ENCODE peak calls at places on chromosomes 1 and 21, in six cellular contexts. C is sigmoid colon; P is breast epithelium; F is CD8-positive, alpha-beta T cell; K is lower lobe of right lung; N is IMR-90. O is an unnamed sample.

GRCh38 chr1:232767381-232768074 is 37.7 kb upstream of the MAP10 start:
- DNase-seq in C (peak; percentile 89), P (peak; percentile 74), F (no peak), K (peak; percentile 49), N (peak; percentile 74), O (no peak)

GRCh38 chr1:203581841-203582240 is 44.8 kb upstream of the ATP2B4 start:
- DNase-seq in C (no peak), P (no peak), F (no peak), K (no peak), N (no peak), O (no peak)

GRCh38 chr21:20265704-20266368 is 732.4 kb upstream of the NCAM2 start:
- DNase-seq in C (no peak), P (no peak), F (no peak), K (no peak), N (no peak), O (no peak)

GRCh38 chr1:94920061-94920460 is 6.8 kb downstream of the CNN3 start:
- DNase-seq in C (no peak), P (no peak), F (no peak), K (no peak), N (no peak), O (no peak)

GRCh38 chr1:112298558-112298957 is 97.5 kb upstream of the CTTNBP2NL start:
- DNase-seq in C (no peak), P (peak; percentile 19), F (no peak), K (peak; percentile 62), N (peak; percentile 42), O (no peak)

GRCh38 chr1:1304331-1305299 is 3.1 kb downstream of the ACAP3 start:
- DNase-seq in C (peak; percentile 96), P (peak; percentile 77), F (no peak), K (peak; percentile 69), N (peak; percentile 84), O (no peak)

GRCh38 chr21:46110499-46111192 is 12.7 kb downstream of the COL6A2 start:
- DNase-seq in C (peak; percentile 95), P (peak; percentile 32), F (no peak), K (peak; percentile 59), N (no peak), O (no peak)

GRCh38 chr1:7541629-7542028 is 229.5 kb upstream of the VAMP3 start:
- DNase-seq in C (no peak), P (no peak), F (no peak), K (peak; percentile 30), N (peak; percentile 94), O (no peak)

GRCh38 chr1:224704409-224704735 is 88.3 kb downstream of the CNIH3 start:
- DNase-seq in C (no peak), P (no peak), F (no peak), K (no peak), N (no peak), O (no peak)

GRCh38 chr1:25031601-25031965 is 101.5 kb upstream of the RUNX3 start:
- DNase-seq in C (no peak), P (no peak), F (no peak), K (no peak), N (no peak), O (no peak)

GRCh38 chr1:109509176-109510134 is at the start of gene AMIGO1:
- DNase-seq in C (peak; percentile 80), P (no peak), F (peak; percentile 55), K (peak; percentile 77), N (peak; percentile 43), O (peak; percentile 42)

GRCh38 chr1:206583461-206584264 is 28.6 kb downstream of the EIF2D start:
- DNase-seq in C (peak; percentile 79), P (peak; percentile 64), F (peak; percentile 76), K (peak; percentile 81), N (peak; percentile 65), O (peak; percentile 85)

GRCh38 chr1:208445710-208446702 is 201.8 kb upstream of the PLXNA2 start:
- DNase-seq in C (no peak), P (no peak), F (no peak), K (no peak), N (no peak), O (no peak)

GRCh38 chr1:201405484-201405831 is 6.3 kb upstream of the LAD1 start:
- DNase-seq in C (no peak), P (no peak), F (no peak), K (peak; percentile 81), N (no peak), O (no peak)

GRCh38 chr1:178653091-178653490 is 72.0 kb upstream of the RALGPS2 start:
- DNase-seq in C (no peak), P (no peak), F (no peak), K (no peak), N (peak; percentile 49), O (no peak)

GRCh38 chr1:5620997-5621396 is 371.2 kb downstream of the NPHP4 start:
- DNase-seq in C (no peak), P (no peak), F (no peak), K (no peak), N (no peak), O (no peak)

GRCh38 chr1:150551049-150551783 is 2.0 kb downstream of the ADAMTSL4 start:
- DNase-seq in C (peak; percentile 77), P (no peak), F (no peak), K (no peak), N (no peak), O (no peak)

DNA sequence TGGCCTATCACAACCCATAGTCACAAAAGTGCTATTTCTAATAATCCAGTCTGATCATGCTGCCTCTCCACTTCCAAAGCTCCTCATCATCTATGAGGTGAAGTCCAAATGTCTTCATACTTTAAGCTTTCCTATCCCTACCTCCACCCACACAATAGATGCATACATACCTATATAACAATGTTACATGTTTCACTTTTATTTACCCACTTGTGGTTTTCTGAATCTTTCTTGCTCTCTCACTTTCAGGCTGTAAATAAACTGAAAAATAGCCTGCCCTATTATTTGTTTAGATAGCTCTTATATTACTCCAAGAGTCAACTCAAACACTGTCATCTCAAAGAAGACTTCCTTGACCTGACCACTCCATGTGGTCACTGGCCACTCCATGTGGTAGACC is 406.8 kb upstream of the BEND5 start:
- DNase-seq in C (no peak), P (no peak), F (no peak), K (no peak), N (no peak), O (no peak)
- H3K9me3 ChIP-seq in C (no peaks in the 10 kb centered on the region), P (no peaks in the 10 kb centered on the region), F (no peaks in the 10 kb centered on the region), K (no peaks in the 10 kb centered on the region), N (peaks cover 11% of the 10 kb centered on the region), O (peaks cover 2% of the 10 kb centered on the region)

DNA sequence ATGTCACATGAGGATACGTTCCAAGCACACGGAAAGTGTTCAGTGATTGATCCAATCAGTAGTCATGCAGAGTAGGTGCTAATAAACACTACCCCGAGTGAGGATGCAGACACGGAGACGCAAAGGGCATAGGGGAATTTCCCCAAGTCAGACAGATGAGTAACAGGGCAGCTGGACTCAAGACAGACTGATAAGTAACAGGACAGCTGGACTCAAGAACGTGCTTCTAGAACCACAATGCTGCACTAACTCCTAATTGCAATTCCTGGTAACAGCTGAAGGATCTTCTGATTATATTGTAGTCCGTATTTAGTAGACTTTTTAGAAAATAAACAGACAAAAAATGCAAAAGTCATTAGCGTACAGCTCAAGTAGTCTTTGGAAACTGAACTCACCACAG is 1.9 kb upstream of the OR2T10 start:
- DNase-seq in C (no peak), P (no peak), F (no peak), K (no peak), N (no peak), O (no peak)
- H3K9me3 ChIP-seq in C (no peaks in the 10 kb centered on the region), P (no peaks in the 10 kb centered on the region), F (no peaks in the 10 kb centered on the region), K (no peaks in the 10 kb centered on the region), N (no peaks in the 10 kb centered on the region), O (no peaks in the 10 kb centered on the region)

DNA sequence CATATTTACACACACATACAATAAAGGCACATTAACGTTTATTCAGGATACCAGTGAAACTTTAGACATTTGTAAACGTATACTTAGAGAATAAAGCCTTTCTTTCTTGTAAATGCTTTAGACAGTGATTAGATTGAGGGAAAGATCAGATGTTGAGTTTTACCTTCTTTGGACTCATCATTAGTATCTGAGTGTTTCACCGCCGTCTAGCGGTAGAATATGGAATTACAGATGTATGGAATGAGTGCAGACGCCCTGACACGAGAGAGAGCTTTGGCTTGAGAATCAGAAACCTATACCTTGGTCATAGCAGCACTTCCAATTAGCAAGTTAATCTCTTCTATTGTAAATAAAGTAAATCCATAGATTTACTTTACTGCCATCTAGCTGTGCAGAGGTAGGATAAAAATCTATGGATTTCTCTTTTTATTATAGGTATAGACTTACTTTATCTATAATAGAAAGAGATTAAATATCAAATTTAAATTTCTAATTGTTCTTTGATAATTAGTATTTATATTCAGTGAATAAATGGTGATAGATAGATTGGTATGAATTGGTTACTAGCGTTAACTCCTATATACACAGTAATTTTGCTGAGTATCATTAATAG is 12.6 kb downstream of the FLG2 start:
- DNase-seq in C (no peak), P (peak; percentile 19), F (peak; percentile 9), K (no peak), N (peak; percentile 52), O (no peak)
- H3K9me3 ChIP-seq in C (no peaks in the 10 kb centered on the region), P (no peaks in the 10 kb centered on the region), F (no peaks in the 10 kb centered on the region), K (no peaks in the 10 kb centered on the region), N (peaks cover 2% of the 10 kb centered on the region), O (no peaks in the 10 kb centered on the region)

GRCh38 chr1:4590766-4591165 is 63.6 kb upstream of the AJAP1 start:
- DNase-seq in C (no peak), P (no peak), F (no peak), K (no peak), N (no peak), O (no peak)
- H3K9me3 ChIP-seq in C (no peaks in the 10 kb centered on the region), P (no peaks in the 10 kb centered on the region), F (no peaks in the 10 kb centered on the region), K (no peaks in the 10 kb centered on the region), N (peaks cover 41% of the 10 kb centered on the region), O (no peaks in the 10 kb centered on the region)

GRCh38 chr21:39842741-39843146 is 24.5 kb upstream of the PCP4 start:
- DNase-seq in C (no peak), P (no peak), F (no peak), K (no peak), N (no peak), O (no peak)
- H3K9me3 ChIP-seq in C (no peaks in the 10 kb centered on the region), P (no peaks in the 10 kb centered on the region), F (no peaks in the 10 kb centered on the region), K (no peaks in the 10 kb centered on the region), N (peaks cover 41% of the 10 kb centered on the region), O (no peaks in the 10 kb centered on the region)

GRCh38 chr1:227576152-227576551 is 12.8 kb downstream of the ZNF678 start:
- DNase-seq in C (no peak), P (no peak), F (no peak), K (no peak), N (no peak), O (no peak)
- H3K9me3 ChIP-seq in C (peaks cover 5% of the 10 kb centered on the region), P (no peaks in the 10 kb centered on the region), F (peaks cover 7% of the 10 kb centered on the region), K (peaks cover 28% of the 10 kb centered on the region), N (peaks cover 5% of the 10 kb centered on the region), O (peaks cover 4% of the 10 kb centered on the region)

DNA sequence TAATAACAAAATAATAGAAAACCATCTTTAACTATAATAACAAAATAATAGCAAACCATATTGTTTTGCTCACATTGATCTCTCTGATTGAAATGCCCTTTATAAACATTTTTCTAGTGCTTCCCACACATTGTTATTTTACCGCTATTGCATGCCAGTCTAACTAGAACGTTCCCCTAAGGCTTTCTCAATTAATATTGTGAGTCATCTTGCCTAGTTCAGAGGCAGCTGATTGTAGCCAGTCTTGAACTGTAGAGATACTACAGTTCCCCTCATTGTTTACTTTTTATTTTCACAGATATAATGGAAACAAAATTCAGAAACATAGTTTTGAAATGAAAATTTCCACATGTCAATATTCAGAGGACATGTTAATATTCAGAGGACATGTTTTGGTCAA is 192.3 kb upstream of the ADGRL4 start:
- DNase-seq in C (no peak), P (no peak), F (no peak), K (no peak), N (peak; percentile 61), O (no peak)
- H3K9me3 ChIP-seq in C (no peaks in the 10 kb centered on the region), P (no peaks in the 10 kb centered on the region), F (peaks cover 4% of the 10 kb centered on the region), K (no peaks in the 10 kb centered on the region), N (no peaks in the 10 kb centered on the region), O (no peaks in the 10 kb centered on the region)

GRCh38 chr1:2832506-2833453 is 31.3 kb upstream of the TTC34 start:
- DNase-seq in C (no peak), P (no peak), F (no peak), K (peak; percentile 31), N (no peak), O (no peak)
- H3K9me3 ChIP-seq in C (no peaks in the 10 kb centered on the region), P (peaks cover 12% of the 10 kb centered on the region), F (no peaks in the 10 kb centered on the region), K (no peaks in the 10 kb centered on the region), N (peaks cover 62% of the 10 kb centered on the region), O (no peaks in the 10 kb centered on the region)

O was measured in T-helper 17 cell.